ENCODE peak calls at places on chromosomes 4 and X, in four cellular contexts. O, J, C and D are unnamed samples.

GRCh38 chrX:133350751-133351150 is 64.5 kb downstream of the GPC4 start:
- DNase-seq in J (no peak), O (no peak), C (no peak), D (no peak)

GRCh38 chr4:95985051-95985450 is 145.2 kb downstream of the PDHA2 start:
- DNase-seq in O (no peak), C (no peak), J (no peak), D (no peak)

GRCh38 chr4:24778427-24779225 is 16.7 kb upstream of the SOD3 start:
- DNase-seq in O (no peak), J (no peak), C (no peak), D (no peak)

GRCh38 chrX:46642145-46642544 is 68.6 kb downstream of the CHST7 start:
- DNase-seq in J (peak), C (no peak), O (peak), D (peak)

GRCh38 chrX:136214551-136214950 is 36.6 kb downstream of the MAP7D3 start:
- DNase-seq in J (no peak), O (peak), C (no peak), D (no peak)

GRCh38 chr4:40254961-40255721 is 58.3 kb downstream of the RHOH start:
- DNase-seq in C (no peak), J (no peak), O (peak), D (peak)

GRCh38 chr4:92636038-92636825 is 332.5 kb downstream of the GRID2 start:
- DNase-seq in J (no peak), O (no peak), C (no peak), D (no peak)

GRCh38 chr4:8109406-8110065 is 49.1 kb downstream of the ABLIM2 start:
- DNase-seq in O (no peak), J (no peak), C (no peak), D (no peak)

GRCh38 chr4:16677545-16677944 is 220.9 kb downstream of the LDB2 start:
- DNase-seq in O (no peak), C (no peak), J (no peak), D (no peak)

GRCh38 chrX:22192419-22193086 is 80.2 kb upstream of the CBLL2 start:
- DNase-seq in O (peak), C (peak), J (peak), D (peak)

GRCh38 chr4:7240341-7240740 is 48.0 kb downstream of the SORCS2 start:
- DNase-seq in O (no peak), J (no peak), C (no peak), D (no peak)

GRCh38 chrX:40173662-40174593 is 76.2 kb upstream of the BCOR start:
- DNase-seq in J (peak), C (peak), O (peak), D (no peak)

GRCh38 chrX:40176979-40177430 is 79.2 kb upstream of the BCOR start:
- DNase-seq in J (no peak), O (peak), C (no peak), D (no peak)

GRCh38 chrX:40176256-40176978 is 78.7 kb upstream of the BCOR start:
- DNase-seq in J (peak), O (peak), C (peak), D (peak)

GRCh38 chrX:40174594-40175415 is 77.0 kb upstream of the BCOR start:
- DNase-seq in C (peak), O (peak), J (peak), D (peak)

DNA sequence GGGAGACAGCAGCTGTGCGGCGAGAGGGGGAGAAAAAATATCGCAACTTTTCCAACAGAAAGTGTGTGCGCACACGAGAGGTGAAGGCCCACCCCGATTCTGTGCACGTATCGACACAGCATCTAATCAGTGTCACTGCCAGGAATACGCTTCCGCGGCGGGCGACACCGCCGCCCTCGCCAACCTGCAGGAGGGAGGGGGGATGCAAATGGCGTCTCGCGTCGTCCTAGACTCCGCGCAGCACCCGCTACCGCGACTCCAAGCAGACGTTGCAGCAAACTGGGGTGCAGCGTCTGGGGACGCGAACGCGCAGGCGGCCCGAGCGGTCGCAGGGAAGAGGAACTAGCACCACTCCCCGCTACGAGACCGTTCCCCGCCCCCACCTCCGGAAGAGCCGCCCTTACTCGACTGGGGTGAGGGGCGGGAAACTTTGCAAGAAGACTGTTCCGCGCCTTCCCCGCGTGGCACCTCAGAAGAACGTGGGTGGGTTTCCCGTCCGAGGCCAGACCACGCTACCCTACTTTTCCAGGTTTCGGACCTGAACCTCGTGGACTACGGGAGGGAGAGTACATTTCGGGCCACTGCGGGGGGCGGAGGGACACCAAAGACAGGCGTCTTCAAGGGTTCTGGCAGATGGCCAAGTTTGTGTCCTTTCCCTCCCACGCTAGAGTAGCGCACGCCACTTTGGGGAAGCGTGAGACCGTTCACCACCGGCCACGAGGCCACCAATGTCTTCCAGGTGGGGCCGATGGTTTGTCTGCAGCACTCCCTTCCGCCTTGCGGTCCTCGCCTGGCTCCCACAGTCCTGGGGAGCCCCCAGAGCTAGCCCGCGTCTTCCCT is 77.9 kb upstream of the BCOR start:
- DNase-seq in C (peak), J (peak), O (peak), D (peak)
- TF ChIP-seq JUN in C (no peak), J (no peak), O (no peak), D (no peak)

GRCh38 chrX:65595460-65595876 is 60.9 kb upstream of the LAS1L start:
- DNase-seq in J (peak), O (peak), C (peak), D (peak)
- TF ChIP-seq NR3C1 in J (no peak), O (no peak), C (no peak), D (no peak)

DNA sequence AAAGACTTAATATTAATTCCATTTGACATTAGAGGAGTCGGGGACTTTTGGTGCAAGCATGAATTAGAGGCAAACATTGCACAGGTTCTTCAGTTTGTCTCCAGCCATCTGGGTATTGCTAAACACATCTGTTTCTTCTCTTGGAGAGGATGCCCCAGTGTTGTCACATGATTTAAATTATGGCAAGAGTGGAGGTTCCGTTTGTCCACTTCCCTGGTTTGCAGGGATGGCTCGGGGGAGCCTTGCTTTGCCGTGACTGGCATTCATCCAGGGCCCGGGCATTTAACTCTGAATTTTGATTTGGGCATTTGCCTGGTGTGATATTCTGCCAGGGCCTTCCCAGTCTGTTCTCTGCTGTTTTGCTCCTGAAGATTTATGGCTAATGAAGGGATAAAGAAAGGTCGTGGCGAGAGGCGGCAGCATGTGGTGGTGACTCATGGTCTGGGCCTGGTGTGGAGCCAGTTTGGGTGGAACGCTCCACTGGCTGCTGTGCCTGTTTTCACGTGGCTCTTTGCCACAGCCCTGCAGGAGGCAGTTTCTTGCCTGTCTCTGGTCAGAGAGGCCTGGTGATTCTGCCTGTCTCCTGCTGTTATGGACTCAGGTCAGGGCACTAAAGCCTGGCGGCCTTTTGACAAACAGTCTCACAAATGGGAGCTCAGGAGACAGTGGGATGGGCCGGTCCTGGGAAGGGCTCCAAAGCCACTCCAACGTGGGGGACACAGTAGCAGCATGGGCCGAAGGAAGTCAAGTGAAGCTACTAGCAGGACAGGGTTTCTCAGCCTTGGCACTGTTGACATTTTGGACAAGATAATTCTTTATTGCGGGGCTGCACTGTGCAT is 99.4 kb upstream of the PGRMC2 start:
- DNase-seq in O (no peak), J (peak), C (no peak), D (peak)
- TF ChIP-seq JUN in O (no peak), J (no peak), C (no peak), D (peak)

GRCh38 chrX:17564689-17565409 is 172.4 kb upstream of the SCML1 start:
- DNase-seq in O (no peak), C (no peak), J (no peak), D (no peak)
- TF ChIP-seq NR3C1 in O (no peak), C (no peak), J (no peak), D (no peak)

DNA sequence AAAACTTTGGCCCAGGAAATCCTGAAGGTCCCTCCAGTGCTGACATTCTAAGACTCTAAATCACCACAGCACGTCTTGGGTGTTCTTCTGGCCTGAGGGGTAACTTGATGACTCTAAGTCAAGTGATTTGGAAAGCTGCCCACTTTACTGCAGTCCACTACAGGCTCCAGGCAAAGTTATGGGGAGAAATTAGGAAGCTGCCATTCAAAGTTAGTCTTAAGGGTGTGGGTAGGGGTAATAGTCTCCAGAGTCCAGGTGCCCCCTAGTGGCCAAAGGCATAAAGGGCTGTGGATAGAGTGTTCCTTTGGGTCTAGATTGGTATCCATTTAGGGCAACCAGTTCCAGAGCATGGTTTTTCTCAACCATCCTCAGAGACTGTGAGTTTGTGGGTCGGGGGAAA is 38.7 kb upstream of the SLC16A2 start:
- DNase-seq in J (peak), O (peak), C (peak), D (peak)
- TF ChIP-seq JUN in J (no peak), O (no peak), C (no peak), D (no peak)

DNA sequence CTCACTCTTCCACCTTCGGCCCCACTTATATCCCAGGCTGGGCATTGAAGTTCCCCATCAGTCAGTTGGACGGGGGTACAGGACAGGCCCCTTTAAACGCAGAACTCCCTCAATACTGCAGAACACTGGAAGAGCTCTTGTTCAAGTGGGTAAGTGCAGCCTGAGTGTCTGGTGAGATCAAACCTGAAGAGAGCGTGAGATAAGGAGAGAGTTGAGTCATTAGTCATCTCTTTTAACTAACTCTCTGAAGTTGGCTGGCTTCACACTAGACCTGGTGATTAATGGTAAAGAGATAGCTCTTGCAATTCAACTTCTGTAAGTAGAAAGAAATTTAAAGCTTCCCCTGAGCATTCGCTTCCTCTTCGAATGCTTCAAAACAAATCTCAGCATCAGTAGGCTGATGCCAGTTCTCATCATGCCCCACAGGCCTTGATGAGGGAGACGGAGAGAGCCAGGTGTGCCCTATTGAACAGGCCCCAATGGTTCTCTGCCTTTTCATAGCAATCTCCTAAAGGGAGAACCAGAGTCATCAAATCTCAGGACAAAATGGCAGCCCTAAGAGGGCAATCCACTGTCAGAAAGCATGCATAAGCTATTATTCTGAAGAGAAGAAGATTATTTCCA is 41.0 kb upstream of the JADE1 start:
- DNase-seq in C (no peak), J (peak), O (no peak), D (no peak)
- TF ChIP-seq NR3C1 in C (no peak), J (no peak), O (no peak), D (no peak)

DNA sequence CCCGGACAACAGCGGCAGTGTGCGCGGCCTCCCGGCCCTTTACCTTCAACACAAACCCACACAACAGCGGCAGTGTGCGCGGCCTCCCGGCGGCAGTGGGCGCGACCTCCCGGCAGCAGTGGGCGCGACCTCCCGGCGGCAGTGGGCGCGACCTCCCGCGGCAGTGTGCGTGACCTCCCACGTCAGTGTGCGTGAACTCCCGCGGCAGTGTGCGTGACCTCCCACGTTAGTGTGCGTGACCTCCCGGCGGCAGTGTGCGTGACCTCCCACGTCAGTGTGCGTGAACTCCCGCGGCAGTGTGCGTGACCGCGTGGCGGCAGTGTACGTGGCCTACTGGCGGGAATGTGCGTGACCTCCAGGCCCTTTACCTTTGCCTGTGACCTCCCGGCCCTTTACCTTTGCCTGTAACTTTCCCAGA is 576.6 kb upstream of the FRG1 start:
- DNase-seq in O (peak), C (no peak), J (no peak), D (no peak)
- TF ChIP-seq JUN in O (no peak), C (no peak), J (no peak), D (no peak)

GRCh38 chr4:10697071-10697470 is 12.5 kb upstream of the CLNK start:
- DNase-seq in C (no peak), O (no peak), J (no peak), D (no peak)

GRCh38 chr4:10694826-10695209 is 10.2 kb upstream of the CLNK start:
- DNase-seq in C (no peak), O (no peak), J (no peak), D (no peak)

GRCh38 chr4:10691651-10692050 is 7.1 kb upstream of the CLNK start:
- DNase-seq in C (no peak), O (no peak), J (no peak), D (no peak)

GRCh38 chr4:10696253-10696652 is 11.7 kb upstream of the CLNK start:
- DNase-seq in C (no peak), O (no peak), J (no peak), D (no peak)

GRCh38 chr4:10694151-10694825 is 9.7 kb upstream of the CLNK start:
- DNase-seq in J (no peak), O (no peak), C (no peak), D (no peak)
- TF ChIP-seq NR3C1 in J (no peak), O (no peak), C (no peak), D (no peak)